ENCODE peak calls at places on chromosomes 7 and 10, in six cellular contexts. One of them, this sample, is unnamed.

GRCh38 chr7:24980695-24981543 is 941 bp upstream of the OSBPL3 start:
- DNase-seq in GM13977: peak
- DNase-seq in choroid plexus epithelial cell: peak
- DNase-seq in kidney: peak
- DNase-seq in astrocyte of the spinal cord: peak
- DNase-seq in cardiac muscle cell: peak
- DNase-seq in this sample: peak

GRCh38 chr10:84606428-84606827 is 278.0 kb downstream of the CCSER2 start:
- DNase-seq in cardiac muscle cell: no peak
- DNase-seq in GM13977: no peak
- DNase-seq in kidney: no peak
- DNase-seq in choroid plexus epithelial cell: peak
- DNase-seq in astrocyte of the spinal cord: no peak
- DNase-seq in this sample: no peak

GRCh38 chr7:47757946-47758371 is 176.0 kb upstream of the TNS3 start:
- DNase-seq in astrocyte of the spinal cord: peak
- DNase-seq in choroid plexus epithelial cell: peak
- DNase-seq in GM13977: no peak
- DNase-seq in cardiac muscle cell: no peak
- DNase-seq in kidney: peak
- DNase-seq in this sample: peak

GRCh38 chr7:28112883-28113540 is 67.6 kb downstream of the JAZF1 start:
- DNase-seq in choroid plexus epithelial cell: peak
- DNase-seq in kidney: no peak
- DNase-seq in GM13977: no peak
- DNase-seq in cardiac muscle cell: no peak
- DNase-seq in astrocyte of the spinal cord: no peak
- DNase-seq in this sample: peak

GRCh38 chr7:14936530-14936929 is 34.0 kb upstream of the DGKB start:
- DNase-seq in astrocyte of the spinal cord: peak
- DNase-seq in GM13977: no peak
- DNase-seq in choroid plexus epithelial cell: peak
- DNase-seq in kidney: peak
- DNase-seq in cardiac muscle cell: no peak
- DNase-seq in this sample: peak

GRCh38 chr7:11261470-11261869 is 287.8 kb downstream of the PHF14 start:
- DNase-seq in kidney: no peak
- DNase-seq in cardiac muscle cell: no peak
- DNase-seq in choroid plexus epithelial cell: no peak
- DNase-seq in astrocyte of the spinal cord: peak
- DNase-seq in GM13977: no peak
- DNase-seq in this sample: no peak

GRCh38 chr7:108650487-108650886 is 80.8 kb downstream of the DNAJB9 start:
- DNase-seq in cardiac muscle cell: no peak
- DNase-seq in GM13977: no peak
- DNase-seq in kidney: no peak
- DNase-seq in astrocyte of the spinal cord: peak
- DNase-seq in choroid plexus epithelial cell: peak
- DNase-seq in this sample: peak

GRCh38 chr7:74454948-74455804 is 1.5 kb downstream of the GTF2IRD1 start:
- DNase-seq in cardiac muscle cell: peak
- DNase-seq in kidney: no peak
- DNase-seq in GM13977: no peak
- DNase-seq in choroid plexus epithelial cell: no peak
- DNase-seq in astrocyte of the spinal cord: no peak
- DNase-seq in this sample: no peak

GRCh38 chr10:72588266-72588665 is 37.6 kb downstream of the MICU1 start:
- DNase-seq in kidney: no peak
- DNase-seq in cardiac muscle cell: no peak
- DNase-seq in astrocyte of the spinal cord: peak
- DNase-seq in choroid plexus epithelial cell: no peak
- DNase-seq in GM13977: no peak
- DNase-seq in this sample: peak

GRCh38 chr10:76583711-76584161 is 1053.9 kb downstream of the KCNMA1 start:
- DNase-seq in cardiac muscle cell: peak
- DNase-seq in GM13977: no peak
- DNase-seq in choroid plexus epithelial cell: peak
- DNase-seq in astrocyte of the spinal cord: peak
- DNase-seq in kidney: no peak
- DNase-seq in this sample: peak

GRCh38 chr10:120578890-120579289 is 121.9 kb downstream of the PLPP4 start:
- DNase-seq in kidney: no peak
- DNase-seq in astrocyte of the spinal cord: no peak
- DNase-seq in choroid plexus epithelial cell: no peak
- DNase-seq in GM13977: no peak
- DNase-seq in cardiac muscle cell: no peak
- DNase-seq in this sample: no peak

GRCh38 chr10:71982269-71983178 is 18.3 kb downstream of the CHST3 start:
- DNase-seq in choroid plexus epithelial cell: no peak
- DNase-seq in astrocyte of the spinal cord: no peak
- DNase-seq in kidney: no peak
- DNase-seq in GM13977: no peak
- DNase-seq in cardiac muscle cell: no peak
- DNase-seq in this sample: no peak

GRCh38 chr10:48442809-48443177 is 136.3 kb downstream of the MAPK8 start:
- DNase-seq in astrocyte of the spinal cord: no peak
- DNase-seq in choroid plexus epithelial cell: no peak
- DNase-seq in kidney: peak
- DNase-seq in cardiac muscle cell: no peak
- DNase-seq in GM13977: no peak
- DNase-seq in this sample: no peak

GRCh38 chr10:100749059-100749308 is 3.6 kb downstream of the PAX2 start:
- DNase-seq in GM13977: peak
- DNase-seq in cardiac muscle cell: no peak
- DNase-seq in astrocyte of the spinal cord: no peak
- DNase-seq in kidney: no peak
- DNase-seq in choroid plexus epithelial cell: no peak
- DNase-seq in this sample: no peak

GRCh38 chr7:36119005-36119711 is 33.9 kb upstream of the EEPD1 start:
- DNase-seq in GM13977: no peak
- DNase-seq in choroid plexus epithelial cell: peak
- DNase-seq in cardiac muscle cell: no peak
- DNase-seq in kidney: no peak
- DNase-seq in astrocyte of the spinal cord: peak
- DNase-seq in this sample: peak

GRCh38 chr10:114754445-114755320 is 66.9 kb upstream of the FHIP2A start:
- DNase-seq in choroid plexus epithelial cell: peak
- DNase-seq in kidney: no peak
- DNase-seq in cardiac muscle cell: no peak
- DNase-seq in GM13977: no peak
- DNase-seq in astrocyte of the spinal cord: peak
- DNase-seq in this sample: peak

DNA sequence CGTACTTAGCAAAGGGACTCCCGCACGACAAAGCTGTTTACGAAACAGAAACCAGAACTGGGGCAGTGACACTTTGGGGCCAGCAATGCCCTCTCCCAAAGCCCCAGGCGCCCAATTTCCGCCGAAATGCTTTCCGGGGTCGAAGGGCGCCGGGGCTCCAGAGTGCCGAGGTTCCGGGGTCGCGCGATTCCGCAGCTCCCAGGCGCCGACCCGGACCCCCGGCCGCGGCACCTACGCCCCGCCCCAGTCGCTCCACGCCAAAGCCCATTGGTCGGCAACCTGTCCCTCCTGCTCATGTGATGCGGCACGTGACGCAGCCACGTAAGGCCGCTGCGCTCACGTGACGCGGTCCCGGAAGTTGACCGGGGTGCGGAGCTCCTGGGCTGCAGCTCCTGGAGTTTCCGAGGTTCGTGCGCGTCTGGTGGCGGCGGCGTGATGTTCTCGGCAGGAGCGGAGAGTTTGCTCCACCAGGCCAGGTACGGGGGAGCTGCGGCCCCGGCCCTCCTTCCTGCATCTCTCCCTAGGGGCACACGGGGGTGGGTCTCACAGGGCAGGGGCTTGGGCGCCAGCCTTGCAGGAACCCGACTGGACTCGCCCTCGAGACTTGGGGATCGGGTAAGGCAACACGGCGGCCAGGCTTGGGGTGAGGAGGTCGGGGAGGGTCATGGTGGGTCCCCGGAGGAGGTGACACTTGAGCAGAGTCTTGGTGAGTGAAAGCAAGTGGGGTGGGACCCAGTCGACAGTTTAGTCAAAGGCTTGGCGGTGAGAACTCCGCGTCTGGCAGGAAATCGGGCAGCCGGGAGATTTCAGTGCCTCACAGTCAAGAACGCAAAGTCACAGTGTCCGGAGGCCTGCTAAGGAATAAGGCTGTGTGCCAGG is at the start of gene AP5Z1:
- DNase-seq in cardiac muscle cell: peak
- DNase-seq in kidney: peak
- DNase-seq in astrocyte of the spinal cord: peak
- DNase-seq in GM13977: peak
- DNase-seq in choroid plexus epithelial cell: peak
- DNase-seq in this sample: peak
- TF ChIP-seq CTCF in cardiac muscle cell: no peak
- TF ChIP-seq CTCF in kidney: no peak
- TF ChIP-seq CTCF in astrocyte of the spinal cord: no peak
- TF ChIP-seq CTCF in GM13977: no peak
- TF ChIP-seq CTCF in choroid plexus epithelial cell: no peak
- TF ChIP-seq CTCF in this sample: no peak

DNA sequence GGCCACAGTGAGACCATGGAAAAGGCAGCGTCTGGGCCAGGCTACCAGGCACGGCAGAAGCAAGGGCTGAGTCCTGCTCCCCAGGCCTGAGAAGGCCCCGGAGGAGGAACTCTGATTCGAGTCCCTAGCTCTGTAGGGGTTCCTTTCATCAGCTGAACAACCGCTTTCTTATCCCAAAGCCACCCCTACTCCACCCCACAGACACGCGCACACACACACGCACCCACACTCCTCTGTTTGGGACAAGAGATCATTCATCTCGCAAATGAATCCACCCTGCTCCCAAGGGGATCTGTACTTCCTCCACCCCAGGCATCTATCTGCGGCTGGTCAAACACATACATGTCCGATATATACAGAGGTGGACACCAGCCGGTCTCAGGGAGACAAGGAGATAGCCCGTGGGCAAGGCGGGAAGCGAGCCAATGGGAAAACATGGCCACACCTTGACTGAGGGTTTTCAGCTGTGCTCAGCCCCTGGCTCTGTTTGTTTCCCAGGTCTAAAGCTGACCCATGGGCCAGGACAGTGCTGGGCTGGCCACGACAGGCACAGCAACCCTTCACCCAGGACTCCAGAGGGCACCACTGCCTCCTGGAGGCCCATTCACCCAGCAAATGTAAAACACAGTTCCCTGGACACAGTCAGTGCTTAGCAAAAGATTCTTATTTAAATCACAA is 7.3 kb downstream of the ZCCHC24 start:
- DNase-seq in GM13977: no peak
- DNase-seq in kidney: no peak
- DNase-seq in choroid plexus epithelial cell: no peak
- DNase-seq in astrocyte of the spinal cord: no peak
- DNase-seq in cardiac muscle cell: no peak
- DNase-seq in this sample: no peak
- TF ChIP-seq CTCF in GM13977: no peak
- TF ChIP-seq CTCF in kidney: peak
- TF ChIP-seq CTCF in choroid plexus epithelial cell: peak
- TF ChIP-seq CTCF in astrocyte of the spinal cord: peak
- TF ChIP-seq CTCF in cardiac muscle cell: peak
- TF ChIP-seq CTCF in this sample: peak

GRCh38 chr10:70088299-70088698 is 35.7 kb downstream of the MACROH2A2 start:
- DNase-seq in choroid plexus epithelial cell: no peak
- DNase-seq in kidney: no peak
- DNase-seq in GM13977: no peak
- DNase-seq in astrocyte of the spinal cord: no peak
- DNase-seq in cardiac muscle cell: no peak
- DNase-seq in this sample: peak

GRCh38 chr10:70087641-70088040 is 35.0 kb downstream of the MACROH2A2 start:
- DNase-seq in astrocyte of the spinal cord: no peak
- DNase-seq in GM13977: no peak
- DNase-seq in cardiac muscle cell: no peak
- DNase-seq in kidney: no peak
- DNase-seq in choroid plexus epithelial cell: no peak
- DNase-seq in this sample: no peak

GRCh38 chr10:70085975-70086613 is 33.4 kb downstream of the MACROH2A2 start:
- DNase-seq in cardiac muscle cell: no peak
- DNase-seq in choroid plexus epithelial cell: no peak
- DNase-seq in GM13977: no peak
- DNase-seq in kidney: no peak
- DNase-seq in astrocyte of the spinal cord: no peak
- DNase-seq in this sample: no peak

GRCh38 chr10:70078937-70079336 is 26.3 kb downstream of the MACROH2A2 start:
- DNase-seq in kidney: no peak
- DNase-seq in choroid plexus epithelial cell: no peak
- DNase-seq in GM13977: no peak
- DNase-seq in astrocyte of the spinal cord: no peak
- DNase-seq in cardiac muscle cell: no peak
- DNase-seq in this sample: no peak

GRCh38 chr10:70084189-70084588 is 31.5 kb downstream of the MACROH2A2 start:
- DNase-seq in kidney: no peak
- DNase-seq in choroid plexus epithelial cell: peak
- DNase-seq in cardiac muscle cell: no peak
- DNase-seq in astrocyte of the spinal cord: no peak
- DNase-seq in GM13977: no peak
- DNase-seq in this sample: no peak
- TF ChIP-seq CTCF in kidney: no peak
- TF ChIP-seq CTCF in choroid plexus epithelial cell: peak
- TF ChIP-seq CTCF in cardiac muscle cell: no peak
- TF ChIP-seq CTCF in astrocyte of the spinal cord: no peak
- TF ChIP-seq CTCF in GM13977: no peak
- TF ChIP-seq CTCF in this sample: no peak

GRCh38 chr10:21284301-21284700 is 241.2 kb downstream of the SKIDA1 start:
- DNase-seq in cardiac muscle cell: no peak
- DNase-seq in astrocyte of the spinal cord: no peak
- DNase-seq in choroid plexus epithelial cell: no peak
- DNase-seq in kidney: no peak
- DNase-seq in GM13977: no peak
- DNase-seq in this sample: no peak
- TF ChIP-seq CTCF in cardiac muscle cell: no peak
- TF ChIP-seq CTCF in astrocyte of the spinal cord: no peak
- TF ChIP-seq CTCF in choroid plexus epithelial cell: no peak
- TF ChIP-seq CTCF in kidney: no peak
- TF ChIP-seq CTCF in GM13977: no peak
- TF ChIP-seq CTCF in this sample: no peak

DNA sequence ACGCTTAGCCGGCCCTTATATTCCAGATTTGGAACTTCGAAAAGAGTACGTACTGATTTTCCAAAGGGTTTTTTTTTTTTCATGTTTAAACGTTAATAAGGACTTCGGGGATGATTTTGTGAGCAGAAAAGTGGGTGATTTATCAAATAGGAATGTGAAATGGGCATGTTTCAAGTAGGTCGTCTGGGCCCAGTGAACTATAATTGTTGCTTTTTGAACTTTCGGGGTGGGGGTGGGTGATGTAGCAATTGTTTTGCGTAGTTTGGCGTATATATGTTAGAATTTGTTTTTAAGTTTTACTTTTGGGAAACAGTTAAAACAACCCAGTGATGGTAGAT is 299 bp upstream of the PBLD start:
- DNase-seq in cardiac muscle cell: no peak
- DNase-seq in GM13977: no peak
- DNase-seq in choroid plexus epithelial cell: no peak
- DNase-seq in kidney: no peak
- DNase-seq in astrocyte of the spinal cord: no peak
- DNase-seq in this sample: peak
- TF ChIP-seq CTCF in cardiac muscle cell: no peak
- TF ChIP-seq CTCF in GM13977: no peak
- TF ChIP-seq CTCF in choroid plexus epithelial cell: no peak
- TF ChIP-seq CTCF in kidney: no peak
- TF ChIP-seq CTCF in astrocyte of the spinal cord: no peak
- TF ChIP-seq CTCF in this sample: no peak